ENCODE peak calls at places on chromosomes 6 and 20, in nine cellular contexts. S is PC-3, L is HCT116, H is osteoblast, Q is small intestine, V is psoas muscle, A is kidney, Z is tibial artery, P is IMR-90. E is an unnamed sample. For H3K36me3 and H3K4me1, the result is how much of the 10 kb centered on the place peaks cover.

GRCh38 chr6:66851930-66852329 is 1144.9 kb upstream of the EYS start:
- DNase-seq in V (no peak), H (no peak), Z (no peak), S (no peak), P (no peak), Q (no peak), A (no peak), L (no peak), E (no peak)

GRCh38 chr6:75493400-75494064 is at the start of gene FILIP1:
- DNase-seq in P (peak), Q (no peak), V (peak), Z (peak), A (peak), S (no peak), H (peak), L (no peak), E (peak)

GRCh38 chr20:37262516-37262915 is 902 bp upstream of the GHRH start:
- DNase-seq in H (no peak), S (no peak), L (no peak), P (no peak), V (no peak), Q (no peak), A (no peak), Z (no peak), E (no peak)

GRCh38 chr6:43090557-43090952 is 14.4 kb downstream of the PTK7 start:
- DNase-seq in L (no peak), Z (no peak), H (no peak), V (no peak), P (peak), A (no peak), Q (no peak), S (peak), E (no peak)

GRCh38 chr20:50625986-50626677 is 65.2 kb downstream of the RIPOR3 start:
- DNase-seq in V (peak), L (peak), Z (peak), H (peak), Q (peak), P (peak), S (peak), A (peak), E (peak)

GRCh38 chr20:48761023-48761785 is 66.6 kb downstream of the PREX1 start:
- DNase-seq in S (no peak), V (no peak), H (peak), Q (peak), Z (peak), P (no peak), A (no peak), L (no peak), E (no peak)

GRCh38 chr6:100103936-100104335 is 109.9 kb upstream of the MCHR2 start:
- DNase-seq in A (no peak), V (no peak), Q (no peak), Z (no peak), P (peak), S (no peak), L (no peak), H (no peak), E (no peak)

GRCh38 chr20:33945391-33946079 is 48.2 kb upstream of the RALY start:
- DNase-seq in L (no peak), Q (no peak), Z (no peak), V (no peak), P (peak), A (no peak), H (peak), S (peak), E (no peak)

GRCh38 chr6:166341915-166342292 is 441 bp downstream of the SFT2D1 start:
- DNase-seq in L (no peak), H (no peak), P (no peak), Z (no peak), V (no peak), Q (no peak), A (no peak), S (no peak), E (no peak)

GRCh38 chr20:47929368-47930115 is 144.3 kb upstream of the SULF2 start:
- DNase-seq in V (no peak), A (no peak), L (peak), Z (peak), H (peak), S (peak), P (peak), Q (no peak), E (no peak)

GRCh38 chr6:45375449-45375848 is 2.3 kb downstream of the SUPT3H start:
- DNase-seq in V (no peak), Z (no peak), H (peak), S (no peak), Q (no peak), P (no peak), A (no peak), L (no peak), E (no peak)

GRCh38 chr6:122285292-122285913 is 114.0 kb upstream of the HSF2 start:
- DNase-seq in H (no peak), Q (no peak), P (no peak), A (no peak), L (no peak), S (no peak), Z (peak), V (no peak), E (no peak)

GRCh38 chr20:32510601-32511357 is 74.4 kb downstream of the NOL4L start:
- DNase-seq in A (peak), Q (no peak), Z (no peak), P (no peak), H (peak), L (no peak), S (no peak), V (no peak), E (no peak)

DNA sequence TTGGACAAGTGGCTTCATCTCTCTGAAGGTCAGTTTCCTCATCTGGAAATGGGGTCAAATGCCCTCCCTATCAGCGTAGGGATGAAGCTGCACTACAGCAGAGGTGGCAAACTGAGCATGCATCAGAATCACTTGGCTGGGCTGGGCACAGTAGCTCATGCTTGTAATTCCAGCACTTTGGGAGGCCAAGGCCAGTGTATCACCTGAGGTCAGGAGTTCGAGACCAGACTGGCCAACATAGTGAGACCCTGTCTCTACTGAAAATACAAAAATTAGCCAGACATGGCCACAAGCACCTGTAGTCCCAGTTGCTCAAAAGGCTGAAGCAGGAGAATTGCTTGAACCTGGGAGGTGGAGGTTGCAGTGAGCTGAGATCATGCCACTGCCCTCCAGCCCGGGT is 6.7 kb upstream of the MMP9 start:
- DNase-seq in S (no peak), P (no peak), V (no peak), H (no peak), Q (no peak), L (no peak), Z (no peak), A (peak), E (peak)
- H3K36me3 ChIP-seq in S (under half), P (under half), V (under half), H (under half), Q (under half), L (under half), Z (under half), A (under half), E (under half)

GRCh38 chr6:85389180-85389797 is 60.6 kb upstream of the NT5E start:
- DNase-seq in P (no peak), S (no peak), V (no peak), Q (peak), L (no peak), H (no peak), A (no peak), Z (no peak), E (no peak)
- H3K4me1 ChIP-seq in P (under half), S (under half), V (under half), Q (under half), L (under half), H (under half), A (under half), Z (under half), E (under half)

GRCh38 chr20:39004508-39004907 is 42.4 kb downstream of the DHX35 start:
- DNase-seq in V (no peak), S (peak), P (no peak), Q (peak), A (peak), L (no peak), Z (no peak), H (no peak), E (no peak)
- H3K36me3 ChIP-seq in V (under half), S (under half), P (under half), Q (under half), A (under half), L (under half), Z (half or more), H (under half), E (half or more)

GRCh38 chr6:125802383-125802782 is 11.6 kb downstream of the NCOA7 start:
- DNase-seq in Z (no peak), H (no peak), Q (no peak), P (no peak), V (no peak), L (no peak), S (no peak), A (no peak), E (no peak)
- H3K4me1 ChIP-seq in Z (under half), H (under half), Q (under half), P (under half), V (under half), L (under half), S (under half), A (under half), E (under half)

DNA sequence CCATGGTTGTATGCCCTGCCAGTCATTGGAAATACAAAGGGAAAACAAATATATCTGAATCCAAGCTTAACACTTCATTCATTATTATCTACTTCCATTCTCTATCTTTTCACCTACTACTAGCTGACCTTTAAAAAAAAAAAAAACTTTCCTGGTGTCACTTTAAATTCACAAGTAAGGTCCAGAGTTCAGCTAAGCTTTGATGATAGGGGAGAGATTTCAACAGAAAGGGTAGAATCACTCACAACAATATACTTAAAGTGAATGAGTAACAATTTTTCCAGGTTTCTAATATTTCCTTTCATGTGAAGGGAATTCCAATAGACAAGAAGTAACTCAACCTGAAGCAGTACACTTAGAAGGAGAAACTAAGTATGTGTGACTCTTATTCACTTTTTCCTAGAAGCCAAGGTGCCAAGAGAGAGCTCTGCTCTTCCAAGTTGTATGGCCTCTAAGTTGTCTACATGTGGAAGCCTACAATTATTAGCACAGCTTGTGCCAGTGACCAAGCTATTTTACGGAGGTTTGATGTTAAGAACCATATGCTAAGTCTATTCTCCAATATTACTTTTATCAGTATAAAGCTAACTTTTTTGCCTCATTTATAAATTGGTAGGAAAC is 371.7 kb downstream of the TENT5A start:
- DNase-seq in L (no peak), H (no peak), A (no peak), V (no peak), Z (no peak), S (no peak), Q (no peak), P (no peak), E (no peak)
- H3K36me3 ChIP-seq in L (under half), H (under half), A (under half), V (under half), Z (under half), S (under half), Q (under half), P (under half), E (under half)

GRCh38 chr6:30508890-30509736 is 19.8 kb downstream of the HLA-E start:
- DNase-seq in H (no peak), V (no peak), A (no peak), Q (peak), P (peak), Z (no peak), L (no peak), S (peak), E (no peak)

GRCh38 chr6:30507849-30508843 is 18.8 kb downstream of the HLA-E start:
- DNase-seq in H (no peak), V (no peak), L (no peak), Z (no peak), P (no peak), S (no peak), Q (no peak), A (no peak), E (no peak)

GRCh38 chr6:30510419-30510818 is 21.1 kb downstream of the HLA-E start:
- DNase-seq in L (no peak), V (no peak), A (no peak), S (no peak), Q (no peak), Z (no peak), H (no peak), P (no peak), E (no peak)

GRCh38 chr6:30513451-30513850 is 24.1 kb downstream of the HLA-E start:
- DNase-seq in P (no peak), H (no peak), S (no peak), A (no peak), Q (no peak), V (no peak), Z (no peak), L (no peak), E (no peak)

DNA sequence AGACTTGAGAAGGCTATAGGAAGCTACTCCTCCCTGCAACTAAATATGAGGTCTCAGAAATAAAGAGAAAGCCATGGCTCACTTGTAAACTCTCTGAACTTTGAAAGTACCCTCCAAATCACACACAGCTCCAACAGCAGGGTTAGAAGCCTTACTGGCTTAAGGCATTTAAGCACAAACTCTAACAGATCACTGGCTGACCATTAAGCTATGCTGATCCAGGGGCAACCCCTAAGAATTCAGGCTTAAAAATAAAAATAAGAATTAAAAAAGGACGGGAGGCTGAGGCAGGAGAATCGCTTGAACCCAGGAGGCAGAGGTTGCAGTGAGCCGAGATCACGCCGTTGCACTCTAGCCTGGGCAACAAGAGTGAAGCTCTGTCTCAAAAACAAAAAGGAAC is 21.8 kb downstream of the HLA-E start:
- DNase-seq in L (no peak), S (no peak), Q (no peak), A (no peak), H (no peak), Z (no peak), V (no peak), P (no peak), E (no peak)
- H3K4me1 ChIP-seq in L (under half), S (under half), Q (under half), A (under half), H (under half), Z (under half), V (under half), P (under half), E (under half)

GRCh38 chr6:169571123-169571962 is 130.5 kb downstream of the WDR27 start:
- DNase-seq in L (no peak), Q (no peak), Z (no peak), A (no peak), P (peak), S (peak), H (peak), V (no peak), E (no peak)
- H3K36me3 ChIP-seq in L (under half), Q (under half), Z (under half), A (under half), P (under half), S (under half), H (under half), V (under half), E (under half)

E was measured in sigmoid colon.